ENCODE peak calls at places on chromosome 13, in seven cellular contexts. One of them, this sample, is unnamed.

GRCh38 chr13:21837288-21837687 is 166.4 kb downstream of the FGF9 start:
- DNase-seq in stimulated activated CD4-positive, alpha-beta T cell treated with anti-CD3 and anti-CD28 coated beads, Interleukin-15, amount 100 ng/mL, for 1 hour: no peak
- DNase-seq in stimulated activated CD8-positive, alpha-beta memory T cell treated with anti-CD3 and anti-CD28 coated beads, Interleukin-4, amount 100 ng/mL, for 1 hour: no peak
- DNase-seq in T-helper 1 cell: no peak
- DNase-seq in effector CD4-positive, alpha-beta T cell: no peak
- DNase-seq in thoracic aorta: no peak
- DNase-seq in cortex of kidney: no peak
- DNase-seq in this sample: no peak

GRCh38 chr13:27203186-27203585 is 31.6 kb upstream of the USP12 start:
- DNase-seq in T-helper 1 cell: no peak
- DNase-seq in thoracic aorta: no peak
- DNase-seq in stimulated activated CD4-positive, alpha-beta T cell treated with anti-CD3 and anti-CD28 coated beads, Interleukin-15, amount 100 ng/mL, for 1 hour: no peak
- DNase-seq in effector CD4-positive, alpha-beta T cell: no peak
- DNase-seq in cortex of kidney: no peak
- DNase-seq in stimulated activated CD8-positive, alpha-beta memory T cell treated with anti-CD3 and anti-CD28 coated beads, Interleukin-4, amount 100 ng/mL, for 1 hour: no peak
- DNase-seq in this sample: no peak

GRCh38 chr13:112684444-112684843 is 5.4 kb upstream of the ATP11A start:
- DNase-seq in effector CD4-positive, alpha-beta T cell: no peak
- DNase-seq in stimulated activated CD4-positive, alpha-beta T cell treated with anti-CD3 and anti-CD28 coated beads, Interleukin-15, amount 100 ng/mL, for 1 hour: no peak
- DNase-seq in T-helper 1 cell: no peak
- DNase-seq in thoracic aorta: no peak
- DNase-seq in cortex of kidney: no peak
- DNase-seq in stimulated activated CD8-positive, alpha-beta memory T cell treated with anti-CD3 and anti-CD28 coated beads, Interleukin-4, amount 100 ng/mL, for 1 hour: no peak
- DNase-seq in this sample: no peak

GRCh38 chr13:45303866-45304265 is 37.1 kb downstream of the TPT1 start:
- DNase-seq in thoracic aorta: no peak
- DNase-seq in stimulated activated CD8-positive, alpha-beta memory T cell treated with anti-CD3 and anti-CD28 coated beads, Interleukin-4, amount 100 ng/mL, for 1 hour: no peak
- DNase-seq in stimulated activated CD4-positive, alpha-beta T cell treated with anti-CD3 and anti-CD28 coated beads, Interleukin-15, amount 100 ng/mL, for 1 hour: no peak
- DNase-seq in cortex of kidney: no peak
- DNase-seq in T-helper 1 cell: no peak
- DNase-seq in effector CD4-positive, alpha-beta T cell: no peak
- DNase-seq in this sample: no peak

GRCh38 chr13:99959538-99960230 is 11.9 kb downstream of the ZIC5 start:
- DNase-seq in thoracic aorta: no peak
- DNase-seq in stimulated activated CD4-positive, alpha-beta T cell treated with anti-CD3 and anti-CD28 coated beads, Interleukin-15, amount 100 ng/mL, for 1 hour: no peak
- DNase-seq in stimulated activated CD8-positive, alpha-beta memory T cell treated with anti-CD3 and anti-CD28 coated beads, Interleukin-4, amount 100 ng/mL, for 1 hour: no peak
- DNase-seq in cortex of kidney: no peak
- DNase-seq in T-helper 1 cell: no peak
- DNase-seq in effector CD4-positive, alpha-beta T cell: no peak
- DNase-seq in this sample: no peak

GRCh38 chr13:112782433-112783010 is 92.7 kb downstream of the ATP11A start:
- DNase-seq in thoracic aorta: no peak
- DNase-seq in stimulated activated CD8-positive, alpha-beta memory T cell treated with anti-CD3 and anti-CD28 coated beads, Interleukin-4, amount 100 ng/mL, for 1 hour: no peak
- DNase-seq in effector CD4-positive, alpha-beta T cell: no peak
- DNase-seq in T-helper 1 cell: no peak
- DNase-seq in stimulated activated CD4-positive, alpha-beta T cell treated with anti-CD3 and anti-CD28 coated beads, Interleukin-15, amount 100 ng/mL, for 1 hour: no peak
- DNase-seq in cortex of kidney: no peak
- DNase-seq in this sample: no peak

GRCh38 chr13:41500501-41500900 is 43.2 kb downstream of the RGCC start:
- DNase-seq in cortex of kidney: no peak
- DNase-seq in effector CD4-positive, alpha-beta T cell: no peak
- DNase-seq in stimulated activated CD4-positive, alpha-beta T cell treated with anti-CD3 and anti-CD28 coated beads, Interleukin-15, amount 100 ng/mL, for 1 hour: peak; percentile 12
- DNase-seq in stimulated activated CD8-positive, alpha-beta memory T cell treated with anti-CD3 and anti-CD28 coated beads, Interleukin-4, amount 100 ng/mL, for 1 hour: no peak
- DNase-seq in T-helper 1 cell: no peak
- DNase-seq in thoracic aorta: no peak
- DNase-seq in this sample: no peak

GRCh38 chr13:90562388-90562787 is 785.1 kb upstream of the MIR17HG start:
- DNase-seq in stimulated activated CD8-positive, alpha-beta memory T cell treated with anti-CD3 and anti-CD28 coated beads, Interleukin-4, amount 100 ng/mL, for 1 hour: no peak
- DNase-seq in cortex of kidney: no peak
- DNase-seq in stimulated activated CD4-positive, alpha-beta T cell treated with anti-CD3 and anti-CD28 coated beads, Interleukin-15, amount 100 ng/mL, for 1 hour: no peak
- DNase-seq in T-helper 1 cell: no peak
- DNase-seq in effector CD4-positive, alpha-beta T cell: no peak
- DNase-seq in thoracic aorta: no peak
- DNase-seq in this sample: no peak

GRCh38 chr13:80605007-80605406 is 264.1 kb upstream of the SPRY2 start:
- DNase-seq in stimulated activated CD4-positive, alpha-beta T cell treated with anti-CD3 and anti-CD28 coated beads, Interleukin-15, amount 100 ng/mL, for 1 hour: no peak
- DNase-seq in T-helper 1 cell: no peak
- DNase-seq in effector CD4-positive, alpha-beta T cell: no peak
- DNase-seq in thoracic aorta: no peak
- DNase-seq in cortex of kidney: no peak
- DNase-seq in stimulated activated CD8-positive, alpha-beta memory T cell treated with anti-CD3 and anti-CD28 coated beads, Interleukin-4, amount 100 ng/mL, for 1 hour: no peak
- DNase-seq in this sample: no peak

GRCh38 chr13:110131424-110131823 is 175.5 kb downstream of the COL4A1 start:
- DNase-seq in effector CD4-positive, alpha-beta T cell: no peak
- DNase-seq in T-helper 1 cell: no peak
- DNase-seq in stimulated activated CD4-positive, alpha-beta T cell treated with anti-CD3 and anti-CD28 coated beads, Interleukin-15, amount 100 ng/mL, for 1 hour: no peak
- DNase-seq in stimulated activated CD8-positive, alpha-beta memory T cell treated with anti-CD3 and anti-CD28 coated beads, Interleukin-4, amount 100 ng/mL, for 1 hour: no peak
- DNase-seq in cortex of kidney: no peak
- DNase-seq in thoracic aorta: no peak
- DNase-seq in this sample: no peak

GRCh38 chr13:47087841-47088240 is 191.0 kb upstream of the HTR2A start:
- DNase-seq in cortex of kidney: no peak
- DNase-seq in T-helper 1 cell: no peak
- DNase-seq in stimulated activated CD4-positive, alpha-beta T cell treated with anti-CD3 and anti-CD28 coated beads, Interleukin-15, amount 100 ng/mL, for 1 hour: no peak
- DNase-seq in thoracic aorta: no peak
- DNase-seq in effector CD4-positive, alpha-beta T cell: no peak
- DNase-seq in stimulated activated CD8-positive, alpha-beta memory T cell treated with anti-CD3 and anti-CD28 coated beads, Interleukin-4, amount 100 ng/mL, for 1 hour: no peak
- DNase-seq in this sample: no peak

GRCh38 chr13:111204438-111205177 is 89.5 kb downstream of the ARHGEF7 start:
- DNase-seq in thoracic aorta: peak; percentile 43
- DNase-seq in T-helper 1 cell: no peak
- DNase-seq in effector CD4-positive, alpha-beta T cell: no peak
- DNase-seq in stimulated activated CD8-positive, alpha-beta memory T cell treated with anti-CD3 and anti-CD28 coated beads, Interleukin-4, amount 100 ng/mL, for 1 hour: no peak
- DNase-seq in cortex of kidney: no peak
- DNase-seq in stimulated activated CD4-positive, alpha-beta T cell treated with anti-CD3 and anti-CD28 coated beads, Interleukin-15, amount 100 ng/mL, for 1 hour: no peak
- DNase-seq in this sample: no peak

This sample was measured in D721Med.